ENCODE peak calls at places on chromosomes 7 and 10, in four cellular contexts. P is kidney epithelial cell, S is sigmoid colon, A is endothelial cell. L is an unnamed sample.

GRCh38 chr10:79176949-79177602 is 108.3 kb downstream of the ZMIZ1 start:
- DNase-seq in S (peak), P (no peak), A (peak), L (no peak)

GRCh38 chr7:90749774-90750173 is 153.7 kb downstream of the CDK14 start:
- DNase-seq in P (no peak), S (no peak), A (no peak), L (no peak)

GRCh38 chr10:106132956-106133355 is 1031.5 kb downstream of the SORCS1 start:
- DNase-seq in P (no peak), S (no peak), A (no peak), L (no peak)

GRCh38 chr7:100949227-100949930 is at the start of gene MUC3A:
- DNase-seq in S (no peak), P (no peak), A (peak), L (no peak)

GRCh38 chr7:102991540-102992214 is 78.9 kb downstream of the LRRC17 start:
- DNase-seq in S (no peak), A (no peak), P (peak), L (no peak)

GRCh38 chr10:113142601-113143000 is 192.6 kb downstream of the TCF7L2 start:
- DNase-seq in A (no peak), S (no peak), P (no peak), L (no peak)

GRCh38 chr7:99772565-99772964 is 11.4 kb downstream of the CYP3A4 start:
- DNase-seq in A (no peak), P (peak), S (no peak), L (no peak)

GRCh38 chr7:143407296-143408246 is 1.1 kb downstream of the EPHA1 start:
- DNase-seq in P (no peak), S (no peak), A (no peak), L (no peak)

GRCh38 chr7:128914566-128915151 is 4.2 kb upstream of the KCP start:
- DNase-seq in A (no peak), S (peak), P (no peak), L (peak)

GRCh38 chr7:134752006-134752760 is 27.3 kb upstream of the CALD1 start:
- DNase-seq in S (no peak), A (no peak), P (no peak), L (no peak)

GRCh38 chr10:117312430-117312829 is 62.8 kb downstream of the PDZD8 start:
- DNase-seq in S (no peak), P (no peak), A (no peak), L (no peak)

GRCh38 chr7:128120976-128121490 is 89.8 kb upstream of the LRRC4 start:
- DNase-seq in A (no peak), P (no peak), S (peak), L (no peak)

GRCh38 chr7:36871863-36872262 is 147.6 kb upstream of the AOAH start:
- DNase-seq in A (no peak), P (no peak), S (no peak), L (no peak)

GRCh38 chr7:75743455-75743859 is 4.7 kb upstream of the HIP1 start:
- DNase-seq in P (no peak), S (no peak), A (no peak), L (no peak)

GRCh38 chr10:80504158-80504811 is 33.4 kb upstream of the SH2D4B start:
- DNase-seq in P (no peak), S (no peak), A (no peak), L (no peak)

GRCh38 chr10:113073549-113074189 is 123.6 kb downstream of the TCF7L2 start:
- DNase-seq in A (no peak), P (peak), S (peak), L (no peak)

GRCh38 chr7:105682331-105683070 is 101.2 kb upstream of the EFCAB10 start:
- DNase-seq in P (no peak), A (no peak), S (no peak), L (no peak)

GRCh38 chr7:43942997-43943701 is 16.9 kb downstream of the UBE2D4 start:
- DNase-seq in S (peak), P (no peak), A (no peak), L (no peak)

GRCh38 chr7:100785878-100786277 is 41.4 kb downstream of the EPHB4 start:
- DNase-seq in A (no peak), S (no peak), P (no peak), L (no peak)

GRCh38 chr7:116953727-116954442 is 584 bp downstream of the ST7 start:
- DNase-seq in A (peak), P (peak), S (peak), L (peak)

GRCh38 chr10:74255800-74256422 is 104.9 kb downstream of the ADK start:
- DNase-seq in S (no peak), A (no peak), P (no peak), L (no peak)

GRCh38 chr10:73782749-73783085 is 869 bp downstream of the CHCHD1 start:
- DNase-seq in S (no peak), P (no peak), A (no peak), L (no peak)

GRCh38 chr10:7471720-7472367 is 61.0 kb upstream of the SFMBT2 start:
- DNase-seq in A (no peak), S (no peak), P (no peak), L (no peak)

GRCh38 chr10:79435271-79436065 is 10.0 kb downstream of the ZCCHC24 start:
- DNase-seq in S (peak), A (no peak), P (no peak), L (peak)

GRCh38 chr7:142784096-142784495 is 13.3 kb downstream of the PRSS2 start:
- DNase-seq in P (no peak), A (no peak), S (peak), L (no peak)

GRCh38 chr7:116863168-116863670 is 832 bp downstream of the CAPZA2 start:
- DNase-seq in P (no peak), S (no peak), A (peak), L (peak)

GRCh38 chr7:130286881-130287280 is 6.1 kb upstream of the CPA4 start:
- DNase-seq in S (no peak), A (no peak), P (no peak), L (no peak)

GRCh38 chr7:55556031-55556430 is 16.3 kb downstream of the VOPP1 start:
- DNase-seq in S (no peak), A (no peak), P (no peak), L (no peak)

GRCh38 chr10:6347391-6347951 is 144.7 kb downstream of the PFKFB3 start:
- DNase-seq in A (no peak), S (no peak), P (peak), L (no peak)

GRCh38 chr10:72274730-72275350 is 1.1 kb downstream of the DDIT4 start:
- DNase-seq in S (peak), P (no peak), A (peak), L (peak)

GRCh38 chr7:42981595-42981994 is 49.4 kb downstream of the MRPL32 start:
- DNase-seq in S (no peak), A (no peak), P (no peak), L (no peak)

GRCh38 chr10:43355749-43356371 is 15.6 kb upstream of the FXYD4 start:
- DNase-seq in A (no peak), S (no peak), P (no peak), L (no peak)

GRCh38 chr10:86671985-86672710 is 3.8 kb downstream of the LDB3 start:
- DNase-seq in S (no peak), P (no peak), A (no peak), L (no peak)

GRCh38 chr10:12540341-12540781 is 191.0 kb downstream of the CAMK1D start:
- DNase-seq in P (no peak), S (no peak), A (no peak), L (no peak)

GRCh38 chr7:158705234-158705890 is 758 bp upstream of the NCAPG2 start:
- DNase-seq in P (no peak), S (no peak), A (no peak), L (no peak)

GRCh38 chr7:102819151-102819550 is 70.4 kb downstream of the FAM185A start:
- DNase-seq in P (no peak), S (no peak), A (no peak), L (no peak)

GRCh38 chr7:19520392-19520791 is 188.4 kb downstream of the POLR1F start:
- DNase-seq in S (no peak), P (no peak), A (no peak), L (no peak)

GRCh38 chr10:17607603-17608332 is 9.4 kb downstream of the HACD1 start:
- DNase-seq in P (no peak), A (no peak), S (no peak), L (no peak)

DNA sequence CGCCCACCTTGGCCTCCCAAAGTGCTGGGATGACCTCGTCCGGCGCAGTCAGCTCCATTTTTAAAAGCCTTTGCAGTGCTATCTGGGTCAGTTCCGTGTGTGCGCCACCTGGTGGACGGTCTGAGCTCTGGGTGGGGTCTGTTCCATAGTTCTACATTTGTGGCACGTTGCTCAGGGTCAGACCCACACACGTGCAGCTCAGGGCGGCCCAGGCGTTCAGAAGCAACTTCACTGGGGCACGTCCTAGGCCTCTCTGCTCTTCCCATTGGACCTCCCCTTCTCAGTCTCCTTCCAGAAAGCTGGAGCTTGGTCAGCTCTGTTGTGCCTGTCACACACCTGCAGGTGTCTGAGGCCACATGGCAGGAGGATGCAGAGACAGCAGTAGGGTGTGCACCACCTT is 137.9 kb downstream of the DNAJB6 start:
- DNase-seq in P (no peak), A (no peak), S (peak), L (peak)
- TF ChIP-seq CTCF in P (peak), A (no peak), S (no peak), L (peak)

GRCh38 chr7:149620961-149621360 is 123.4 kb upstream of the ZNF746 start:
- DNase-seq in P (no peak), A (no peak), S (no peak), L (no peak)

GRCh38 chr7:149610441-149611011 is 112.9 kb upstream of the ZNF746 start:
- DNase-seq in A (no peak), P (no peak), S (peak), L (no peak)

GRCh38 chr7:149616898-149617297 is 119.3 kb upstream of the ZNF746 start:
- DNase-seq in A (no peak), S (no peak), P (no peak), L (no peak)

GRCh38 chr7:149621776-149622175 is 124.2 kb upstream of the ZNF746 start:
- DNase-seq in S (no peak), P (no peak), A (no peak), L (no peak)

GRCh38 chr7:149615690-149616270 is 118.2 kb upstream of the ZNF746 start:
- DNase-seq in S (no peak), P (no peak), A (no peak), L (no peak)
- TF ChIP-seq CTCF in S (no peak), P (peak), A (no peak), L (no peak)

GRCh38 chr10:25768167-25768566 is 165.9 kb upstream of the MYO3A start:
- DNase-seq in A (no peak), S (no peak), P (no peak), L (no peak)
- TF ChIP-seq CTCF in A (no peak), S (no peak), P (no peak), L (no peak)

GRCh38 chr7:70777251-70777650 is 354.7 kb upstream of the GALNT17 start:
- DNase-seq in S (no peak), P (no peak), A (no peak), L (no peak)

GRCh38 chr7:70774895-70775527 is 356.9 kb upstream of the GALNT17 start:
- DNase-seq in S (no peak), A (no peak), P (no peak), L (no peak)

GRCh38 chr7:70776627-70777101 is 355.3 kb upstream of the GALNT17 start:
- DNase-seq in P (no peak), A (no peak), S (no peak), L (no peak)

GRCh38 chr7:70778585-70778984 is 353.4 kb upstream of the GALNT17 start:
- DNase-seq in A (no peak), S (no peak), P (no peak), L (no peak)

DNA sequence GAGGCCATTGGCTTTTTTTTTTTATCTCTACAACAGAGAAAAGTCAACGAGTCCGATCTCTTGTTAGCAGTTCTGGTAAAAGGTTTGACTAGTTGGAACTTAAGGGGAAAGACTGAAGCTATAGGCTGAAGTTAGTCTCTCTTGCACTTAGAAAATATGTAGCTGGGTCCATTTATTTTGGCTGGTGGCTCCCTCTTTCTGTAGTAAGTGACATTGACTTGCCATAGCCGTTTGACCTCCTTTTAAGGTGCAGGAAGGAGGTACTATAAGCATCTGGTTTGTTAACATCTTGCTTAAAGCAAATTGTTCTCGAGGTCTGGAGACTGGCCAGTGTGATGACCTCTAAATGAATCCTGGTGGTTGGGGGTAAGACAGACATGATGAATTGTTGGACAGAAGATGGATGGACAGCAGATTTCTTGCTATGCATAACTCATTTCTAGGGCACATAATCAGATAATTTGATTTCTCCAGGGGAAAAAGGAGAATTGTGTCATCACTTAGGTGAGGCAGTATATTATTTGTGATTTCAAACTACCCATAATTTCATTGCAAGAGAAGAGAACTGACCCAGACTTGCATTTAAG is 356.3 kb upstream of the GALNT17 start:
- DNase-seq in P (no peak), S (no peak), A (no peak), L (no peak)
- TF ChIP-seq CTCF in P (peak), S (no peak), A (no peak), L (no peak)

L was measured in upper lobe of right lung.